ENCODE peak calls at places on chromosomes 1 and 21, in four cellular contexts. E is brain microvascular endothelial cell, F is tibial artery, U is Peyer's patch. C is an unnamed sample.

GRCh38 chr1:151326619-151327222 is 495 bp downstream of the PI4KB start:
- DNase-seq in E (peak; percentile 43), F (peak; percentile 61), U (peak; percentile 64), C (no peak)

GRCh38 chr1:234933475-234933874 is 195.2 kb downstream of the TOMM20 start:
- DNase-seq in E (peak; percentile 43), F (peak; percentile 67), U (peak; percentile 50), C (peak; percentile 66)

GRCh38 chr1:117586337-117586736 is 19.5 kb upstream of the TENT5C start:
- DNase-seq in E (no peak), F (no peak), U (no peak), C (no peak)

GRCh38 chr1:201530741-201531521 is 8.0 kb upstream of the NAV1 start:
- DNase-seq in E (peak; percentile 81), F (peak; percentile 92), U (peak; percentile 38), C (peak; percentile 33)

GRCh38 chr1:46370214-46370633 is 23.9 kb upstream of the FAAH start:
- DNase-seq in E (peak; percentile 3), F (no peak), U (peak; percentile 30), C (peak; percentile 15)

GRCh38 chr1:1359668-1360468 is 1.5 kb upstream of the MXRA8 start:
- DNase-seq in E (no peak), F (peak; percentile 70), U (no peak), C (no peak)

GRCh38 chr1:66729130-66729922 is 22.9 kb upstream of the DYNLT5 start:
- DNase-seq in E (no peak), F (no peak), U (no peak), C (no peak)

GRCh38 chr21:41583274-41583790 is 75.4 kb upstream of the TMPRSS2 start:
- DNase-seq in E (no peak), F (no peak), U (no peak), C (no peak)

GRCh38 chr1:183105449-183105848 is 80.6 kb upstream of the LAMC2 start:
- DNase-seq in E (peak; percentile 32), F (no peak), U (no peak), C (no peak)

GRCh38 chr1:219666242-219666641 is 53.3 kb upstream of the ZC3H11B start:
- DNase-seq in E (peak; percentile 20), F (peak; percentile 52), U (no peak), C (no peak)

GRCh38 chr1:247105966-247106365 is 1.8 kb upstream of the ZNF669 start:
- DNase-seq in E (no peak), F (no peak), U (no peak), C (no peak)

GRCh38 chr21:38447611-38448010 is 50.7 kb downstream of the ERG start:
- DNase-seq in E (no peak), F (no peak), U (no peak), C (no peak)

DNA sequence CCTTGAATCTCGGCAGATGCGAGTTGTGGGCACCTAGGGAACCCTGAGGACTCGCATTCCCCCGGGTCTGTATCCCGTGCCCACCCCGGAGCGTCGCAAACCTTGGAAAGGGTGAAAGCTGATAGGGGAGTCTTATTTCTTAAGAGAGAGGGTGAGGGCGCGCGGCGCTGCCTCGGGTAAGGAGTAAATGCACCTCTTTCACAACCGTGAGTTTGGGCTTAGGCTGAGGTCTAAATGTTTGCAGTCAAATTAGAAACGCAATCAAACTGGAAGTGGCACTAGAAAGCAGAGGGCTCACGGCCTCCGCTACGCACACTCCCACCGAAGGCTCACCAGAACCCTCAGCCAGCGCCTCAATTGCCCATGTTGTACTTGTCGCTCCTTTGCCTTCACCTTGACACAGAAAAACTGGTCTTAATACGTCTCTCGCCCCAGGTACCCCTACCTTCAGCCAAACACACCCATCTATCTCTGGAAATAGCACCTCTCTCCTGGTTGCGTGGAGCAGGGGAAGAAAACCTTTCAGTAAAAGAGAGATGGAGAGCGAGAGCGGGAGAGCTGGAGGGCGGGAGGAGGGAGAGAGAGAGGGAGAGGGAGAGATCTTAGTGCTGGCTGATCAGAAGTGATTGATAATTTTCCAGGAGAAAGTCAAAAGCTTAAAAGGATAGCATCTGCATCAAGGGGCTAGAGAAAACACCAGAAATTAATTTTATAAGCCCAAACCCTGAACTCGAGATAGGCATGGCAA is 1.7 kb upstream of the HLX start:
- DNase-seq in E (no peak), F (no peak), U (no peak), C (no peak)
- H3K4me3 ChIP-seq in E (peak overlapping the region; percentile 1), F (peak overlapping the region; percentile 33), U (peak overlapping the region; percentile 76), C (no peak overlapping the region)

GRCh38 chr1:172537827-172538391 is 5.0 kb downstream of the SUCO start:
- DNase-seq in E (no peak), F (no peak), U (no peak), C (no peak)
- H3K27me3 ChIP-seq in E (no peaks in the 10 kb centered on the region), F (no peaks in the 10 kb centered on the region), U (no peaks in the 10 kb centered on the region), C (no peaks in the 10 kb centered on the region)

DNA sequence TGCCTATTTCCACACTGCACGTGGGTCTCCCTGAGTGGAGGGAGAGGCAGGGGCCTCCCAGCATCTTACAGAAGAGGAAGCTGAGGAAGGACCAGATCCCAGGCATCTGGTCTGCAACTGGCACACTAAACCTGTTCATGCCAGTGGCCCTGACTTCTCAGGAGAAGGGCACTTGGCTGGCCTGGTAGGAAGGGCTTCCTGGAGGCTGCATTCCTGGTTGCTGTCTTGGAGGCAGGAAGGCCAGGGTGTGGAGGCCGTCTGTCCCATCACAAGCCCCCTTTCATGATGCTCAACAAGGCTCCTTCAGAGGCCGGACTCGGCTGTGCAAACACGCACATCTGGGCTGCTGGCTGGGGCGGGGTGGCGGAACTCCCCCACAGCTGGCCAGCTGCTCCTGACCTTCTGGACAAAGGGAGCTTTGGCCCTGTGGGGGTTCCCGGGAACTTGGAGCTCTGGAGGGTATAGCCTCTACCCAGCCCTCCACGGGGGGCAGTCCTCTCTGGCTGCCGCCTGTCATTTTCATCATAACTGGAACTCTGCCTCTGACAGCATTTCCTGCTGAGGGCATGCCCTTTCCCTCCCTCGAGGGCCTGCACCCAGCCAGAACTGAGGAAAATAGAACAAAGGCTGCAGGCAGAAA is 39.2 kb upstream of the POU3F1 start:
- DNase-seq in E (no peak), F (no peak), U (no peak), C (no peak)
- H3K4me3 ChIP-seq in E (no peak overlapping the region), F (no peak overlapping the region), U (no peak overlapping the region), C (no peak overlapping the region)

DNA sequence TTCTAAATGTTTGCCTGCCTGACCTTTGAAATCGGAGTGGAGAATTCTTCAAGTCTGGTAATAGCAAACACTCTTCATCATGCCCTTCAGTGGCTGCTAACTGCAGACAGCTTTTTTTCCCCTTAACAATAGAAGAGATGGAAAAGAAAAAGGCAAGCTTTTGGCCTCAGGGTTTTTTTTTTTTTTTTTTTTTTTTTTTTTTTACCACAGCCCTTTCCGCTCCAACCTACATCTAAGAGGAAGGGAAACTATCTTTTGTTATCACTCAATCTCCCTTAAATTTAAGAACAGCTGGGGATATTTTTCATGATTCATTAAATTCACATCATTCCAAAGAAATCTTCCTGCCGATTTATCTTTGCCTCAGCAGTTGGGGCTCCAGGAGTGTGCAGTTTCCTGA is 144.6 kb upstream of the SMYD2 start:
- DNase-seq in E (no peak), F (no peak), U (no peak), C (no peak)
- H3K27me3 ChIP-seq in E (no peaks in the 10 kb centered on the region), F (peaks cover 4% of the 10 kb centered on the region), U (no peaks in the 10 kb centered on the region), C (peaks cover 1% of the 10 kb centered on the region)

DNA sequence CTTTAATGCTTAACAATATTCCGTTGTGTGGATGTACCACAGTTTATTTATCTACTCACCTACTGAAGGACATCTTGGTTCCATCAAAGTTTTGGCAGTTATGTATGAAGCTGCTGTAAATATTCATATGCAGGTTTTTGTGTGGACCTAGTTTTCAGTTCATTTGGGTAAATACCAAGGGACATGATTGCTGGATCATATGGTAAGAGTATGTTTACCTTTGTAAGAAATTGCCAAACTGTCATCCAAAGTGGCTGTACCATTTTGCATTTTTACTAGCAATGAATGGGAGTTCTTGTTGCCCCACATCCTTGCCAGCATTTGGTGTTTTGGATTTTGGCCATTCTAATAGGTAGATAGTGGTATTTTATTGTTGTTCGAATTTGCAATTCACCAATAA is 10.0 kb downstream of the ZSCAN20 start:
- DNase-seq in E (no peak), F (no peak), U (no peak), C (no peak)
- H3K4me3 ChIP-seq in E (no peak overlapping the region), F (no peak overlapping the region), U (no peak overlapping the region), C (no peak overlapping the region)

GRCh38 chr1:202645097-202645476 is 65.2 kb downstream of the SYT2 start:
- DNase-seq in E (no peak), F (no peak), U (no peak), C (no peak)

GRCh38 chr1:202642619-202643291 is 67.5 kb downstream of the SYT2 start:
- DNase-seq in E (no peak), F (no peak), U (no peak), C (no peak)

GRCh38 chr1:202643397-202644218 is 66.6 kb downstream of the SYT2 start:
- DNase-seq in E (no peak), F (no peak), U (no peak), C (no peak)

GRCh38 chr1:202642212-202642611 is 68.0 kb downstream of the SYT2 start:
- DNase-seq in E (no peak), F (no peak), U (no peak), C (no peak)

GRCh38 chr1:202644219-202645096 is 65.8 kb downstream of the SYT2 start:
- DNase-seq in E (no peak), F (no peak), U (no peak), C (no peak)
- H3K27me3 ChIP-seq in E (peaks cover 70% of the 10 kb centered on the region), F (peaks cover 74% of the 10 kb centered on the region), U (no peaks in the 10 kb centered on the region), C (no peaks in the 10 kb centered on the region)

GRCh38 chr1:169892819-169893644 is 664 bp downstream of the SCYL3 start:
- DNase-seq in E (peak; percentile 14), F (peak; percentile 32), U (peak; percentile 41), C (no peak)

GRCh38 chr1:169891539-169891885 is 2.2 kb downstream of the SCYL3 start:
- DNase-seq in E (no peak), F (no peak), U (no peak), C (no peak)

GRCh38 chr1:169889871-169890270 is 3.8 kb downstream of the SCYL3 start:
- DNase-seq in E (no peak), F (no peak), U (no peak), C (no peak)

GRCh38 chr1:169892176-169892818 is 1.4 kb downstream of the SCYL3 start:
- DNase-seq in E (no peak), F (no peak), U (no peak), C (no peak)

GRCh38 chr1:169890761-169891538 is 2.7 kb downstream of the SCYL3 start:
- DNase-seq in E (no peak), F (no peak), U (no peak), C (no peak)
- H3K4me3 ChIP-seq in E (no peak overlapping the region), F (no peak overlapping the region), U (no peak overlapping the region), C (peak overlapping the region; percentile 51)

C was measured in GM06990.